ENCODE peak calls at places on chromosomes 11 and 22, in four cellular contexts. P is neural progenitor cell, Q is HFF-Myc, K is left ventricle myocardium inferior. X is an unnamed sample.

GRCh38 chr11:121086866-121087265 is 14.2 kb upstream of the TECTA start:
- DNase-seq in K (no peak), P (no peak), Q (no peak), X (no peak)

GRCh38 chr22:45105281-45105700 is 58.4 kb upstream of the NUP50 start:
- DNase-seq in P (no peak), K (no peak), Q (no peak), X (no peak)

GRCh38 chr11:132493786-132494185 is 1038.5 kb downstream of the OPCML start:
- DNase-seq in Q (no peak), P (no peak), K (no peak), X (no peak)

GRCh38 chr22:37128555-37129281 is 19.2 kb upstream of the TMPRSS6 start:
- DNase-seq in Q (no peak), P (no peak), K (no peak), X (no peak)

GRCh38 chr11:69119170-69119569 is 36.6 kb upstream of the SMIM38 start:
- DNase-seq in Q (no peak), P (no peak), K (no peak), X (no peak)

GRCh38 chr11:84871116-84871515 is 756.0 kb downstream of the DLG2 start:
- DNase-seq in P (no peak), K (no peak), Q (no peak), X (no peak)

GRCh38 chr22:46617250-46618103 is 2.7 kb upstream of the GRAMD4 start:
- DNase-seq in P (no peak), Q (no peak), K (no peak), X (no peak)

GRCh38 chr11:57081356-57081755 is 92.6 kb downstream of the OR5AK2 start:
- DNase-seq in K (no peak), Q (no peak), P (no peak), X (no peak)

GRCh38 chr11:108199446-108200321 is 22.8 kb downstream of the NPAT start:
- DNase-seq in P (no peak), K (no peak), Q (no peak), X (no peak)

GRCh38 chr11:128530119-128531091 is 57.0 kb downstream of the ETS1 start:
- DNase-seq in P (no peak), Q (peak), K (no peak), X (no peak)

GRCh38 chr22:21800552-21801303 is 65.1 kb upstream of the YPEL1 start:
- DNase-seq in K (no peak), Q (no peak), P (no peak), X (no peak)

GRCh38 chr22:43956805-43957463 is 1.7 kb downstream of the SAMM50 start:
- DNase-seq in P (no peak), Q (no peak), K (no peak), X (peak)

GRCh38 chr22:43956383-43956782 is 1.1 kb downstream of the SAMM50 start:
- DNase-seq in P (no peak), Q (no peak), K (no peak), X (no peak)

GRCh38 chr22:43955883-43956286 is 643 bp downstream of the SAMM50 start:
- DNase-seq in Q (no peak), K (no peak), P (no peak), X (no peak)

GRCh38 chr22:43953988-43954771 is 1.1 kb upstream of the SAMM50 start:
- DNase-seq in Q (no peak), K (no peak), P (no peak), X (no peak)

DNA sequence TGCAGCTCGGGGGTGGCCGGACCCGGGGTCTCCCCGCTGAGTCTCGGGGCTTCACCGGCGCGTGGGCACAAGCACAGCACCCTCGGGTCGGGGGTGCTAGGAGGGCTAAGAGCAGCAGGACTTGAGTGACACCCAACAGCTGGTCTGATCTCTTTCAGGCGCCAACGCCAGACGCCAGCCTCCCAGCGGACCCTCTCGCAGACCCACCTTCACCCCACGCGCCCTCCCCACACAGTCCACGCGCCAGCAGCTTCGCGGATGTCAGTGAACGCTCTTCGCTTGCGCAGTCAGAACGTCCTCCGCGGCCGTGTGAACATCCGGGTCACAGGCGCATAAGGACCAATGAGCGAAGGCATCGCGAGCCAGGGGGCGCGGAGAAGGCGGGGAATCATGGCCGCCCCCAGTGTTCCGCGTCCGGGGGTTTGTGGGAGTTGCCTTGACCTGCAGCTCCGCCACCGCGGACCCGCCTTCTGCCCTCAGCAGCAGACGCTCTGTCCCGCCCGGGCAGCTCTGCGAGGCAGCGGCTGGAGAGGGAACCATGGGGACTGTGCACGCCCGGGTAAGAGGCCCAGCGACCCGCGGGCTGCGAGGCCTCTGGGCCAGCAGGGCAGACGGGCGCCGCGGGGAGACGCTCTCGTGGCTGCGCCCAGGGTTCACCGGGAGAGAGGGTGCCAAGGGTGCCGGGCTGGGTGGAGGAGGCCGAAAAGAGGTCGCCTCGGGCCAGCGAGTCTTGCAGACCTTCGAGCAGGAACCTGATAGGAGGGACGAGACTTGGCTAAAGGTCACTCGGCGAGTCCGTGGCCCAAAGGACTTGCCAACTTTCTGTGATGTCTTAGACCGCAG is at the start of gene SAMM50:
- DNase-seq in P (peak), Q (peak), K (peak), X (peak)
- TF ChIP-seq CTCF in P (no peak), Q (no peak), K (no peak), X (no peak)

GRCh38 chr22:50719814-50720300 is 18.1 kb upstream of the ACR start:
- DNase-seq in Q (no peak), K (no peak), P (peak), X (no peak)
- TF ChIP-seq CTCF in Q (no peak), K (no peak), P (no peak), X (no peak)

GRCh38 chr11:131246589-131247164 is 123.7 kb upstream of the NTM start:
- DNase-seq in K (peak), Q (no peak), P (peak), X (peak)
- TF ChIP-seq CTCF in K (peak), Q (peak), P (peak), X (peak)

GRCh38 chr11:520428-521178 is 13.6 kb upstream of the RNH1 start:
- DNase-seq in K (no peak), Q (no peak), P (peak), X (no peak)
- TF ChIP-seq CTCF in K (peak), Q (no peak), P (peak), X (no peak)

DNA sequence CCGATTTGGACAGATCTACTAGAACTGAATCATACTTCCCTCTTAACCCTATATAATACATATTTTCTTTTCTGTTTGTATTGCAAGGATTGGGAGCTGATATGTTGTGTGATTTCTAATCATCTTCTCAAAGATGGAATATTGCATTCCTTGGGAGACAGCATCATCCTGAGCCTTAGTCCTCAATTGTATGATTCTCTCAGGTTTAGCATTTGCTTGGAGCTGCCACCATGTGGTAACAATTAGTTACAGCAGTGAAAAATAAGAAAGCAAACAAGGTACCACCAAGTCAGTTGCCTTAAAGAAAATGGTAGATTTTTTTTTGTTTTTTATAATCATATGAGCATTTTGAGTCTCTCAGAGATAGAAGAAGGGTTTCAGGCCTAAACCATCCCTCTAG is 11.9 kb downstream of the SNX19 start:
- DNase-seq in Q (no peak), K (no peak), P (peak), X (no peak)
- TF ChIP-seq CTCF in Q (peak), K (peak), P (peak), X (no peak)

GRCh38 chr22:39529487-39529851 is 3.1 kb downstream of the RPS19BP1 start:
- DNase-seq in K (no peak), Q (no peak), P (no peak), X (no peak)
- TF ChIP-seq CTCF in K (peak), Q (no peak), P (no peak), X (no peak)

GRCh38 chr11:62801071-62801470 is 4.2 kb downstream of the NXF1 start:
- DNase-seq in P (no peak), K (no peak), Q (no peak), X (no peak)

GRCh38 chr11:62804310-62805043 is 763 bp downstream of the NXF1 start:
- DNase-seq in K (no peak), Q (no peak), P (no peak), X (no peak)

GRCh38 chr11:62806611-62807121 is 1.4 kb upstream of the NXF1 start:
- DNase-seq in Q (no peak), K (no peak), P (no peak), X (no peak)

GRCh38 chr11:62805991-62806441 is 776 bp upstream of the NXF1 start:
- DNase-seq in K (no peak), P (peak), Q (no peak), X (no peak)

DNA sequence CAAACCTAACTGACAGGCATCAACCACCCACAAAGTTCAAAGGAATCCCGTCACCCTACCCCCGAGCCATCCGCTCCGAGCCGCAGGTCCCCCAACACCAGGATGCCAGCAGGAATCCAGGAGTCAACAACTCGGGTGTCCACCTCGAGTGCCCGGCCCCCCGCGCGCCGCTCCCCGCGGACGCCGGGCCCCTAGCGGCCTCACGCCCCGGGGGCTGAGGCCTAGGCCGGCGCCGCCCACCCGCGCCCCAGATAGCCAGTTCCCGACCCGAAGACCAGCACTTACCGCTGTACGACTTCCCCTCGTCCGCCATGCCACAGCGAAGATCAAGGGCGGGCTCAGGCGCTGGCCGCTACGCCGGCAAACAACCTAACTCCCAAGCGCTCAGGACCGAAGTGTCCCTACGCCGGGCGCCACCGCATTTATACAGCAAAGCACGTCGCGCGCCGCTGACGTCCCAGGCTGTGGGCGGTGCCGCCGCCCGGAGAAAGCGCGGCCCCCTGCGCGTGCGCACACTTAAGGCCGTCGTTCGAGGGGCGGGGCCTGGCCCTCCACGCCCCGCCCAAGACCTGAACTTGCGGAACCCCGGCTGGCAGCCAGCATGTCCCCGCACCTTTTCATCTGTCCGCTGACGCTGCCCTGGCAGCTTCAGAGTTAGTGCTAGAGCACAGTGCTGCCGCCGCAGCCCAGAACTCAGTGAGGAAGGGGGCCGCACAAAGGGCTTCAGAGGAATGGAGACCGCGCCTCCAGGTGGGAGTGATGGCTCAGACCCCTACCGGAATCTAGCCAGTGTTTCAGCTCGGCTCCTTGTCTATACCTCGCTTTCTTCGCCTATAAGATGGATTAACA is at the start of gene NXF1:
- DNase-seq in P (peak), Q (peak), K (peak), X (peak)
- TF ChIP-seq CTCF in P (peak), Q (no peak), K (peak), X (no peak)

GRCh38 chr11:130068546-130068985 is 1.1 kb upstream of the APLP2 start:
- DNase-seq in Q (no peak), P (peak), K (no peak), X (no peak)

GRCh38 chr11:130070109-130070828 is 575 bp downstream of the APLP2 start:
- DNase-seq in Q (no peak), K (peak), P (peak), X (peak)

GRCh38 chr11:130069684-130070108 is at the start of gene APLP2:
- DNase-seq in Q (peak), P (peak), K (peak), X (peak)

GRCh38 chr11:130070829-130071205 is 1.1 kb downstream of the APLP2 start:
- DNase-seq in Q (no peak), K (no peak), P (peak), X (peak)

GRCh38 chr11:130068986-130069683 is 559 bp upstream of the APLP2 start:
- DNase-seq in K (peak), Q (peak), P (peak), X (no peak)
- TF ChIP-seq CTCF in K (peak), Q (no peak), P (no peak), X (no peak)

GRCh38 chr11:31871310-31872073 is 60.4 kb upstream of the PAX6 start:
- DNase-seq in K (no peak), P (no peak), Q (no peak), X (no peak)
- TF ChIP-seq CTCF in K (no peak), P (no peak), Q (no peak), X (no peak)